ENCODE peak calls at places on chromosomes 3 and 15, in four cellular contexts. T is A549, I is K562, H is HepG2. J is an unnamed sample.

GRCh38 chr3:17070560-17070959 is 185.8 kb downstream of the PLCL2 start:
- DNase-seq in T (peak; percentile 76), I (no peak), H (no peak), J (no peak)

GRCh38 chr3:53641397-53641796 is 147.0 kb downstream of the CACNA1D start:
- DNase-seq in T (no peak), I (no peak), H (no peak), J (no peak)

GRCh38 chr3:194518652-194519051 is 31.9 kb upstream of the ATP13A3 start:
- DNase-seq in T (no peak), I (no peak), H (no peak), J (no peak)

GRCh38 chr3:52845691-52846426 is 11.0 kb upstream of the MUSTN1 start:
- DNase-seq in T (no peak), I (peak; percentile 52), H (no peak), J (no peak)

GRCh38 chr3:129558772-129559564 is 16.0 kb downstream of the H1-8 start:
- DNase-seq in T (peak; percentile 61), I (peak; percentile 32), H (peak; percentile 74), J (no peak)

GRCh38 chr3:103963599-103963998 is 1403.1 kb upstream of the ALCAM start:
- DNase-seq in T (no peak), I (no peak), H (peak; percentile 57), J (no peak)

GRCh38 chr3:31140470-31140869 is 246.0 kb upstream of the GADL1 start:
- DNase-seq in T (no peak), I (no peak), H (no peak), J (no peak)

GRCh38 chr3:31960793-31961431 is 20.1 kb downstream of the OSBPL10 start:
- DNase-seq in T (peak; percentile 76), I (no peak), H (peak; percentile 82), J (no peak)

GRCh38 chr3:187736418-187736871 is 8.8 kb downstream of the BCL6 start:
- DNase-seq in T (peak; percentile 62), I (no peak), H (no peak), J (no peak)

GRCh38 chr3:58010562-58010961 is 2.3 kb downstream of the FLNB start:
- DNase-seq in T (no peak), I (no peak), H (no peak), J (no peak)

GRCh38 chr3:77078279-77078678 is 38.4 kb downstream of the ROBO2 start:
- DNase-seq in T (no peak), I (no peak), H (peak; percentile 1), J (no peak)

GRCh38 chr15:73293773-73294172 is 75.0 kb downstream of the HCN4 start:
- DNase-seq in T (no peak), I (no peak), H (peak; percentile 59), J (no peak)

GRCh38 chr3:170420307-170420821 is 1.7 kb downstream of the CLDN11 start:
- DNase-seq in T (no peak), I (no peak), H (no peak), J (no peak)

DNA sequence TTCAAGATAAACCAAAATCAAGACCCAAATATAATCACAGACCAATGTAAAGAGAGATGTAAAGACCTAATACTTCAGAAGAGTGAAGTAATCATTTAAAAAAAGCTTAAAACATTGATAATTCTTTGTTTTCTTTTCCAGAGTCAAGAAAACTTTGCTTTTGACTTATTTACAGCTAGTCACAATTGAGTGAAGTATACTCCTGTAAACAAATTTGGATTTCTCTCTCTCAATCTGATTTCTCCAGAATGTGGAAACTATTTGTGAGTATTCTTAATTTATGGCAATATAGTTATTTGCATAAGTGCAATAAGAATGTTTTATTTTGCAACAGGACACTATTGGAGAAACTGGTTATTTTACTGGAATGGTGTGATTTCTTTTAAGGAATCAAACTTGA is 43.7 kb upstream of the ZBTB20 start:
- DNase-seq in T (no peak), I (no peak), H (no peak), J (no peak)
- TF ChIP-seq POLR2AphosphoS2 in T (no peak), I (no peak), H (no peak), J (no peak)

DNA sequence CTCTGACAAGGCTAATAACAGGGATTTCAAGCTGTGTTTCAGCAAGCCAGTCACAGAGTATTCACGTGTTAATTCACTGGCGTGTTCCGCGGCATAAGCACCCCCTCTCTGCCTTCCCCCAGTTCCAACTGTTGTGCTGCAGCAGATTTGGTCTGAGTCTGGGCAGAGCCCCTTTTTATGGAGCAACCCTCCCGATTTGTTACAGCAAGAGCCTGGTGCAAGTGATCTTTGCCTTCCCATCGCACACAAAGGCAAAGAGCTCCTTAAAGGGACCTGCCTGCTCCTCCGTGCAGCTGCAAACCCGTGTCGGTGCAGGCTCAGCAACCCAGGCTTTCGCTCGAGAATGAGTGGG is 170.5 kb downstream of the KCNAB1 start:
- DNase-seq in T (no peak), I (no peak), H (no peak), J (no peak)
- TF ChIP-seq POLR2AphosphoS2 in T (no peak), I (no peak), H (no peak), J (no peak)

GRCh38 chr15:84956199-84956598 is 25.5 kb upstream of the PDE8A start:
- DNase-seq in T (no peak), I (no peak), H (no peak), J (no peak)

GRCh38 chr15:84953726-84954125 is 27.9 kb upstream of the PDE8A start:
- DNase-seq in T (no peak), I (no peak), H (no peak), J (no peak)

GRCh38 chr15:84955089-84955848 is 26.4 kb upstream of the PDE8A start:
- DNase-seq in T (peak; percentile 89), I (peak; percentile 72), H (peak; percentile 71), J (no peak)

GRCh38 chr15:84950570-84951111 is 31.0 kb upstream of the PDE8A start:
- DNase-seq in T (no peak), I (peak; percentile 61), H (no peak), J (no peak)

DNA sequence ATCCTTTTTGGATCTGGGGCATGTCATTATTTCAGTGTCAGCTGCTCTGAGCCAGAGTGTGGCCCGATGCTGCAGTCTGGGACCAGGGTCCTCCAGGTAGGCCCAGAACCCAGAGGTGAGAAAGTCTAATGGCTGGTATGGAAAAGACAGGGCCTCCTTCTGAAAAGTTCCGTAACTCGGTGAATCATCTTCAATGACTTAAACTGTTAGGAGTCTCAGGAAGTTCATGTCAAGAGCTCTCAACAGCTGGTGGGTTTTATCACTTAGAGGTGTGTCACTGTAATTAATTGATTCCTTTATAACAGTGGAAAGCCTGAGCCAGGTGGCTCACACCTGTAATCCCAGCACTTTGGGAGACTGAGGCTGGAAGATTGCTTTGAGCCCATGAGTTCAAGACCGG is 28.5 kb upstream of the PDE8A start:
- DNase-seq in T (no peak), I (no peak), H (no peak), J (no peak)
- TF ChIP-seq POLR2AphosphoS2 in T (no peak), I (no peak), H (no peak), J (no peak)

DNA sequence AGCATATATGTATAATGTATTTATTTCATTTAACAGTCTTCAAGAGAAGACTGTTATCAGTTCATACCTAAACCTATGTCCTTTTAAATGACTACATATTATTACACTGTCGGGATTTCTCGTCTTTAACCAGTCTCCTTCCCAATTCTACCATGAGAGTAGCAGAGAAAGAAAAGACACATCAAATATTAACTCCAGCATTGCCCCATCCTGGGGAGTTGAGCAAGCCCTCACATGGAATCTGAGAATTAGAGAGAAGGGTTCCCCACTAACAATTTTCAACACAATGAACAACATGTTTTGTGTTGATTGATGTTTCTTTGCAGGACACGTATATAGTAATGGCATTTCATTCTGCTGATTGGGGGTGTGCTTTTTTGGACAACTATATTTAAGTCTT is 257.4 kb downstream of the ADAMTSL3 start:
- DNase-seq in T (no peak), I (no peak), H (no peak), J (no peak)
- TF ChIP-seq POLR2AphosphoS2 in T (no peak), I (no peak), H (no peak), J (no peak)